ENCODE peak calls at places on chromosomes 7 and 10, in ten cellular contexts. T, W, I, P, R, F, Y, K, L and D are unnamed samples. For H3K27me3, the result is how much of the 10 kb centered on the place peaks cover.

GRCh38 chr7:116955340-116955739 is 2.0 kb downstream of the ST7 start:
- DNase-seq in I (no peak), W (no peak), K (no peak), L (no peak), T (no peak), R (no peak), F (no peak), Y (no peak), P (no peak), D (no peak)

GRCh38 chr10:102773986-102774385 is 30.2 kb downstream of the WBP1L start:
- DNase-seq in P (peak), R (peak), T (no peak), I (peak), W (peak), F (no peak), L (peak), Y (no peak), K (no peak), D (no peak)

GRCh38 chr10:127888526-127889312 is 4.0 kb downstream of the CLRN3 start:
- DNase-seq in T (no peak), I (no peak), R (no peak), P (no peak), W (no peak), K (no peak), Y (no peak), F (no peak), L (no peak), D (no peak)

GRCh38 chr7:76108540-76109233 is 60.8 kb downstream of the MDH2 start:
- DNase-seq in W (peak), K (peak), F (peak), Y (no peak), L (peak), P (no peak), I (peak), R (peak), T (peak), D (no peak)

GRCh38 chr10:73493781-73494180 is 2.0 kb downstream of the PPP3CB start:
- DNase-seq in K (peak), R (no peak), Y (no peak), W (peak), F (peak), L (no peak), P (no peak), I (no peak), T (no peak), D (no peak)

GRCh38 chr10:14891151-14891550 is 12.5 kb downstream of the SUV39H2 start:
- DNase-seq in K (no peak), Y (no peak), L (no peak), I (no peak), R (no peak), F (no peak), T (no peak), W (no peak), P (no peak), D (no peak)

GRCh38 chr10:111767661-111768060 is 415.9 kb downstream of the GPAM start:
- DNase-seq in L (no peak), K (no peak), I (no peak), R (no peak), P (no peak), W (no peak), Y (no peak), T (no peak), F (no peak), D (no peak)

GRCh38 chr10:55358539-55358938 is 557.5 kb upstream of the PCDH15 start:
- DNase-seq in W (peak), F (no peak), T (no peak), K (no peak), I (no peak), R (no peak), P (no peak), L (no peak), Y (no peak), D (no peak)

GRCh38 chr7:55570939-55571338 is 1.4 kb downstream of the VOPP1 start:
- DNase-seq in R (no peak), Y (no peak), F (peak), I (no peak), K (peak), T (no peak), L (no peak), P (no peak), W (peak), D (peak)

GRCh38 chr10:124092270-124093075 is 925 bp downstream of the CHST15 start:
- DNase-seq in K (peak), F (peak), T (peak), L (peak), P (peak), Y (peak), I (peak), R (peak), W (peak), D (no peak)

GRCh38 chr7:153832160-153832559 is 220.0 kb upstream of the DPP6 start:
- DNase-seq in P (no peak), R (no peak), T (no peak), Y (no peak), K (no peak), I (no peak), L (no peak), W (no peak), F (no peak), D (no peak)

GRCh38 chr10:3783721-3784432 is 1.1 kb downstream of the KLF6 start:
- DNase-seq in K (peak), L (peak), T (peak), P (peak), F (peak), R (peak), I (peak), Y (no peak), W (peak), D (no peak)

GRCh38 chr10:5532618-5533097 is 7.9 kb downstream of the CALML3 start:
- DNase-seq in F (no peak), T (no peak), R (no peak), I (no peak), W (peak), K (no peak), P (no peak), Y (no peak), L (no peak), D (no peak)

GRCh38 chr7:17623546-17624185 is 316.6 kb downstream of the SNX13 start:
- DNase-seq in L (no peak), T (no peak), P (no peak), W (peak), I (no peak), K (no peak), Y (no peak), F (peak), R (no peak), D (no peak)

GRCh38 chr10:27745719-27746363 is at the start of gene MKX:
- DNase-seq in Y (no peak), W (peak), K (no peak), I (no peak), P (peak), F (peak), R (peak), T (peak), L (peak), D (no peak)
- H3K27me3 ChIP-seq in Y (under half), W (under half), K (under half), I (half or more), P (under half), F (half or more), R (under half), T (under half), L (under half), D (half or more)

GRCh38 chr10:70912556-70912955 is 24.2 kb upstream of the PCBD1 start:
- DNase-seq in T (peak), P (no peak), K (no peak), Y (no peak), F (no peak), L (no peak), W (no peak), I (no peak), R (no peak), D (no peak)

GRCh38 chr10:70914316-70914864 is 26.0 kb upstream of the PCBD1 start:
- DNase-seq in Y (no peak), P (no peak), K (no peak), L (no peak), R (no peak), F (no peak), I (no peak), W (no peak), T (no peak), D (no peak)

GRCh38 chr10:70915206-70915605 is 26.8 kb upstream of the PCBD1 start:
- DNase-seq in L (no peak), F (no peak), I (no peak), T (no peak), Y (no peak), R (no peak), P (no peak), K (no peak), W (no peak), D (no peak)

GRCh38 chr10:70915806-70916205 is 27.4 kb upstream of the PCBD1 start:
- DNase-seq in L (no peak), R (no peak), P (no peak), W (no peak), F (no peak), Y (no peak), I (no peak), K (no peak), T (no peak), D (no peak)

DNA sequence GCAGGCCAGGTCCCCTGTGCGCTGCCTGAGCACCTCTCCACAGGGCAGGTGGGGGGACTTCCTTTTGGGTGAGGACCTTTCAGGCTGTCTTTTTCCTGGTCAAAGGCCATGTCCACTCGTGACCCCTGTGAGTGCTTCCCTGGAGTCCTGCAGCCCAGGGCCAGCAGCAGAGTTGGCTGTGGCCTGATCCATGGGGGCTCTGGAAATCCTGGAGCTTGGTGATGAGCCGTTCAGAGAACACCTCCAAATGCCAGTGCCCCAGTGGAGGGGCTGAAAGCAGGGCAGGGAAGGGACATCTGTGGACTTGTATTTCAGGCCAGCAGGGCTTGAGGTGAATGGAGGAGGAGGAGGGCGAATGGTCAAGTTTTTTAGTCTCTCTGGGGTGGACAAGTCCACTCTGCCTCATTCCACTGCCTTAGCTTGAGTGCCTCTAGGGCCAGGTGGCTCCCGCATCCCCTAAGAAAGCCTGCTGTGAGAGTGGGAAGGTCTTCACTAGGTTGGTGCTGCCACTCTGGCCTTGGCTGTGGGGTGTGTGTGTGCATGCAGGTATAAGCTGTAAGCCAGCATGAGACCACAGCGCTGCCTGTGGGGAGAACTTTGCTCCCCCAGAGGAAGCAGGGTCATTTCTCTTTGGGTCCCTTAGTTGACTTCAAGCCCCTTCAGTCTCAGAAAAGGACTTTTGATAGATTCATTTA is 25.3 kb upstream of the PCBD1 start:
- DNase-seq in T (no peak), F (no peak), I (no peak), R (no peak), P (no peak), K (no peak), W (no peak), Y (no peak), L (no peak), D (no peak)
- H3K27me3 ChIP-seq in T (under half), F (under half), I (under half), R (under half), P (under half), K (under half), W (under half), Y (half or more), L (under half), D (under half)

DNA sequence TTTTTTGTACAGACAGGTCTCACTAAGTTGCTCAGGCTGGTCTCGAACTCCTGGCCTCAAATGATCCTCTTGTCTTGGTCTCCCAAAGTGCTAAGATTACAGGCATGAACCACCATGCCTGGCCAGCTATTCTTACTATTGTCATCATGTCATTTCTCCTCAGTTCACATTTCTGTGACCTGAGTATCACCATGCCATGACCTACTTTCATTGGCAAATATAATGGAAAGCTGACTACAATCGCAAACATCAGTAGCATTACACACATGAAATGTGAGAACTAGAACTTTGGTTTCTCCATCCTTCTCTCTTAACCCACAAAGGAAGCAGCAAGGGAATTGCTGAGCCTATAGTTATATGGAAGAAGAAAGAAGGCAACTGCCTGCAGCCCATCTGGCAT is 26.0 kb upstream of the WIPF3 start:
- DNase-seq in P (no peak), L (no peak), W (no peak), K (no peak), Y (no peak), R (no peak), I (no peak), F (no peak), T (no peak), D (no peak)
- H3K27me3 ChIP-seq in P (under half), L (under half), W (half or more), K (under half), Y (under half), R (under half), I (under half), F (under half), T (under half), D (under half)

DNA sequence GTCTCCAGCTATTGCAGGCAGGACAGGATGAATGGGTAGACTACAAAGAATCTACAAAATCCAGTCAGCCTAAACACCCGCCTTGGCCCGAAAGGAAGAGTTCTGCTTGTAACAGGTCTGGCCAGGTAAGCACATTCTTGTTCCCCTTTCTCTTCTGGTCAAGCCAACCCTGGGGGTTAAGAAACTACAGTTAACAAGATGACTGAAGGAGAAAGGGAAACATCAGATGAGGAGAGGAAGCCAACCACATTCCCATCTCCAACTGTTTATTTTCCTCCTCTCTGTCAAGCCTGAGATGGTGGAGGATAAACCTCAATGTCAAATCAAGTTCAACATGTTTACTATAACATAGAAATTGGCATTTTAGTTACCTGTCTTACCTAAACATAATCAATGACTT is 198.9 kb downstream of the IPMK start:
- DNase-seq in Y (no peak), I (no peak), L (no peak), K (no peak), W (no peak), T (no peak), F (no peak), R (no peak), P (no peak), D (no peak)
- H3K27me3 ChIP-seq in Y (under half), I (under half), L (under half), K (under half), W (half or more), T (under half), F (under half), R (under half), P (under half), D (under half)

GRCh38 chr7:51456471-51457060 is 140.0 kb upstream of the COBL start:
- DNase-seq in T (no peak), R (no peak), F (no peak), Y (no peak), P (no peak), K (no peak), W (no peak), L (no peak), I (no peak), D (no peak)
- H3K27me3 ChIP-seq in T (under half), R (under half), F (under half), Y (under half), P (under half), K (under half), W (under half), L (under half), I (under half), D (under half)

GRCh38 chr10:101723176-101723575 is 28.2 kb upstream of the FBXW4 start:
- DNase-seq in T (no peak), P (no peak), F (no peak), Y (no peak), I (no peak), L (no peak), R (no peak), W (no peak), K (no peak), D (no peak)
- H3K27me3 ChIP-seq in T (under half), P (under half), F (under half), Y (under half), I (under half), L (under half), R (under half), W (under half), K (under half), D (under half)

GRCh38 chr7:1670894-1671875 is 1.1 kb downstream of the ELFN1 start:
- DNase-seq in T (no peak), I (no peak), Y (no peak), K (no peak), F (no peak), L (peak), P (peak), R (peak), W (no peak), D (no peak)
- H3K27me3 ChIP-seq in T (under half), I (under half), Y (half or more), K (under half), F (under half), L (under half), P (under half), R (under half), W (under half), D (half or more)

DNA sequence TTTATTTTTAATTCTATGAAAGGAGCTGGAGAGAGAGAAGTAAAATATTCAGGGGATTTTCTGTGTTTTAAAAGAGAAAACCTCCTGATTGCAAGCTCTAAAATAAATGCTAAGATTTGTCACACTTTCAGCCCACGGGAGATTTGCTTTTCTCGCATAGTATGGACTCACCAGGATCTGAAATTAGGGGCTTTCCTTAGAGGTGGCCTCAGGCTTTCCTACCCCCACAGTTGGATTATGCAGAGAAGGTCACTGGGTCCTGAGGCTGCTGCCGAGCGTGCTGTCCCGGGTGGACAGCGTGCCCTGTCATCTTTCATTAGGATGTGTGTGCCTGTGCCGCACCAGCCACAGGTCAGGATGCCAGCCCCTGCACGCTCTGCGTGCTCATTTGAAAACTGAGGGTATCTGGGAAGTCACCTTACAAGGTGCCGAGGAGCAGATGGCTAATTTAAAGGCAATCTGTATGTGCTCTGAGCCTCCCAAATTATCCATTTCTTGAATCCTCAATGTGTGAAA is 258.9 kb downstream of the CELF2 start:
- DNase-seq in P (no peak), L (no peak), Y (no peak), R (no peak), I (no peak), W (no peak), T (no peak), K (no peak), F (no peak), D (no peak)
- H3K27me3 ChIP-seq in P (under half), L (under half), Y (under half), R (under half), I (under half), W (under half), T (under half), K (under half), F (under half), D (under half)

DNA sequence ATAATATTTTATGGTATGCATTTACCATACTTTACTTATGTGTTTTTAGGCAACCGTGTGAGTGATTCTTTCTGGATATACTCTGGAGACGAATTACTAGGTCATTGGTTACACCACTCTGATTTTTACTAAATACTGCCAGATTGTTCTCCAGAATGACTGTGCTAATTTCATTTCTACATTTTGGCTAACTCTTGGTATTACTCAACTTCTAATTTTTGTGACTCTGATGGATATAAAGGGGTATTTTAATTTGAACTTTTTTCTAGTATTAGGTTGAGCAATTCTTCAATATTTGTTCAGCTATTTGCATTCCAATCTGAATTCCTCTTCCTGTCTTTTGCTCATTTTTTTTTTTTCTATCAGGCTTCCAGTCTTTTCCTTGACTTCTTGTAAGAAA is 223.6 kb downstream of the MDFIC start:
- DNase-seq in Y (no peak), I (no peak), K (peak), T (no peak), R (no peak), F (no peak), L (no peak), W (peak), P (no peak), D (no peak)
- H3K27me3 ChIP-seq in Y (under half), I (under half), K (under half), T (under half), R (under half), F (under half), L (under half), W (under half), P (under half), D (under half)